ENCODE peak calls at places on chromosomes 6 and 20, in eight cellular contexts. D is astrocyte of the cerebellum; F is activated CD8-positive, alpha-beta T cell treated with anti-CD3 and anti-CD28 coated beads for 36 hours; J is globus pallidus; V is stimulated activated CD4-positive, alpha-beta T cell treated with anti-CD3 and anti-CD28 coated beads, Interleukin-2, amount 100 ng/mL, for 24 hours; I is NCI-H2029 treated with DMSO at 0.1 percent for 48 hours; K is iPS-NIHi11; U is left lobe of liver. P is an unnamed sample.

GRCh38 chr6:47334334-47334733 is 24.6 kb upstream of the TNFRSF21 start:
- DNase-seq in K (no peak), F (no peak), I (no peak), J (no peak), V (no peak), U (no peak), D (no peak), P (no peak)

GRCh38 chr6:11822346-11822745 is 43.7 kb upstream of the ADTRP start:
- DNase-seq in V (no peak), J (no peak), K (no peak), F (peak), I (no peak), U (no peak), D (no peak), P (no peak)

GRCh38 chr20:40255368-40255767 is 433.7 kb downstream of the MAFB start:
- DNase-seq in F (no peak), U (no peak), D (peak), K (no peak), J (no peak), I (no peak), V (no peak), P (no peak)

GRCh38 chr6:13319891-13320564 is 8.3 kb downstream of the TBC1D7 start:
- DNase-seq in U (no peak), I (no peak), K (no peak), D (no peak), F (no peak), J (no peak), V (no peak), P (no peak)

GRCh38 chr6:35185302-35185681 is 28.5 kb upstream of the SCUBE3 start:
- DNase-seq in I (no peak), F (no peak), J (no peak), U (peak), D (no peak), K (no peak), V (no peak), P (no peak)

GRCh38 chr6:112150363-112150762 is 63.0 kb downstream of the FAM229B start:
- DNase-seq in V (no peak), K (no peak), I (peak), U (no peak), F (peak), D (no peak), J (peak), P (no peak)

GRCh38 chr20:1748777-1749176 is 91.2 kb upstream of the SIRPG start:
- DNase-seq in I (no peak), V (no peak), U (no peak), J (no peak), D (no peak), K (no peak), F (no peak), P (no peak)

GRCh38 chr20:5650191-5650691 is 100.0 kb upstream of the SHLD1 start:
- DNase-seq in I (no peak), K (no peak), V (no peak), D (no peak), U (no peak), F (no peak), J (no peak), P (no peak)

GRCh38 chr6:52127957-52128356 is 40.5 kb upstream of the PKHD1 start:
- DNase-seq in D (no peak), U (no peak), I (no peak), F (no peak), J (no peak), V (no peak), K (no peak), P (no peak)

GRCh38 chr6:39088331-39088730 is 26.7 kb downstream of the SAYSD1 start:
- DNase-seq in K (peak), F (peak), V (no peak), I (no peak), J (peak), U (no peak), D (peak), P (peak)

GRCh38 chr20:10171864-10172751 is 46.5 kb upstream of the SNAP25 start:
- DNase-seq in J (no peak), I (peak), F (peak), D (no peak), U (peak), V (peak), K (peak), P (peak)

GRCh38 chr6:156878688-156879087 is 101.5 kb downstream of the ARID1B start:
- DNase-seq in F (no peak), I (no peak), U (no peak), J (no peak), V (no peak), K (no peak), D (no peak), P (no peak)

GRCh38 chr20:34522969-34523871 is 7.0 kb downstream of the DYNLRB1 start:
- DNase-seq in F (peak), I (peak), K (peak), J (peak), U (peak), V (peak), D (peak), P (peak)

GRCh38 chr20:49584418-49585382 is 16.8 kb upstream of the PTGIS start:
- DNase-seq in I (no peak), U (peak), F (no peak), D (no peak), K (no peak), V (no peak), J (no peak), P (peak)

GRCh38 chr20:19861147-19861759 is 103.2 kb downstream of the RIN2 start:
- DNase-seq in U (no peak), D (no peak), J (no peak), F (no peak), V (no peak), K (no peak), I (no peak), P (no peak)

GRCh38 chr20:25761596-25761995 is 64.9 kb upstream of the ZNF337 start:
- DNase-seq in K (no peak), U (no peak), I (no peak), V (no peak), J (no peak), D (no peak), F (no peak), P (no peak)

GRCh38 chr6:19906161-19906560 is 69.0 kb downstream of the ID4 start:
- DNase-seq in F (no peak), J (no peak), D (peak), I (no peak), K (no peak), V (no peak), U (no peak), P (no peak)

GRCh38 chr6:149910721-149911151 is 12.2 kb downstream of the RAET1G start:
- DNase-seq in F (no peak), I (no peak), K (no peak), U (no peak), V (no peak), J (no peak), D (no peak), P (no peak)

GRCh38 chr6:14601490-14601889 is 483.9 kb downstream of the CD83 start:
- DNase-seq in F (no peak), V (no peak), K (no peak), D (no peak), U (no peak), I (peak), J (no peak), P (no peak)

GRCh38 chr20:44495257-44495656 is 19.6 kb downstream of the TTPAL start:
- DNase-seq in V (no peak), K (no peak), U (no peak), J (no peak), I (no peak), D (no peak), F (no peak), P (peak)

GRCh38 chr6:97068211-97068610 is 143.7 kb downstream of the KLHL32 start:
- DNase-seq in U (no peak), K (no peak), D (peak), V (peak), J (no peak), I (no peak), F (peak), P (peak)

GRCh38 chr6:149055195-149055899 is 262.2 kb upstream of the TAB2 start:
- DNase-seq in J (no peak), I (no peak), K (no peak), D (no peak), U (no peak), F (no peak), V (no peak), P (peak)

GRCh38 chr6:37903671-37904355 is 84.3 kb downstream of the ZFAND3 start:
- DNase-seq in I (no peak), V (no peak), D (no peak), K (no peak), F (no peak), U (no peak), J (no peak), P (no peak)

GRCh38 chr20:56433221-56433879 is 21.3 kb downstream of the CASS4 start:
- DNase-seq in I (no peak), V (no peak), F (no peak), D (no peak), U (no peak), K (no peak), J (no peak), P (no peak)

GRCh38 chr6:123716506-123716905 is 79.8 kb upstream of the TRDN start:
- DNase-seq in I (no peak), J (no peak), V (no peak), U (no peak), D (no peak), F (no peak), K (no peak), P (peak)

GRCh38 chr6:106973018-106973840 is 1.3 kb downstream of the CD24 start:
- DNase-seq in I (peak), U (peak), J (no peak), D (no peak), V (peak), F (peak), K (peak), P (no peak)

GRCh38 chr20:34536798-34537394 is 20.7 kb downstream of the DYNLRB1 start:
- DNase-seq in V (peak), D (no peak), K (peak), J (peak), I (no peak), F (peak), U (peak), P (peak)

GRCh38 chr20:46324960-46325703 is 16.8 kb upstream of the CDH22 start:
- DNase-seq in J (no peak), U (no peak), K (peak), V (no peak), D (no peak), F (peak), I (no peak), P (peak)

GRCh38 chr6:122838060-122838780 is 49.2 kb downstream of the SMPDL3A start:
- DNase-seq in K (peak), U (no peak), V (no peak), J (no peak), I (peak), F (no peak), D (no peak), P (no peak)

GRCh38 chr6:1055015-1055921 is 256.6 kb upstream of the FOXQ1 start:
- DNase-seq in U (no peak), J (no peak), D (no peak), F (no peak), V (no peak), K (no peak), I (no peak), P (no peak)

GRCh38 chr6:139135578-139136545 is 982 bp downstream of the HECA start:
- DNase-seq in V (peak), J (peak), F (peak), U (peak), D (no peak), K (peak), I (no peak), P (peak)

GRCh38 chr6:17289491-17290106 is 8.4 kb downstream of the RBM24 start:
- DNase-seq in J (no peak), I (no peak), U (no peak), K (no peak), V (no peak), D (no peak), F (no peak), P (no peak)

GRCh38 chr6:4665489-4666417 is 110.5 kb upstream of the CDYL start:
- DNase-seq in J (no peak), D (no peak), U (peak), K (no peak), F (no peak), I (no peak), V (no peak), P (no peak)